ENCODE peak calls at places on chromosome 21, in eight cellular contexts. N is keratinocyte; P is stomach; R is prostate gland; U is tibial artery; O is kidney; Z is gastrocnemius medialis; E is CD8-positive, alpha-beta T cell. C is an unnamed sample.

GRCh38 chr21:36535618-36536241 is 55.8 kb upstream of the CLDN14 start:
- DNase-seq in N (no peak), P (no peak), R (no peak), U (no peak), O (no peak), Z (no peak), E (no peak), C (no peak)

GRCh38 chr21:36035381-36035791 is 24.9 kb downstream of the SETD4 start:
- DNase-seq in N (no peak), P (peak), R (no peak), U (no peak), O (no peak), Z (no peak), E (no peak), C (no peak)

GRCh38 chr21:33433425-33434114 is 30.4 kb downstream of the IFNGR2 start:
- DNase-seq in N (no peak), P (no peak), R (no peak), U (peak), O (no peak), Z (no peak), E (no peak), C (no peak)

GRCh38 chr21:25518491-25518911 is 88.8 kb downstream of the MRPL39 start:
- DNase-seq in N (no peak), P (no peak), R (no peak), U (no peak), O (no peak), Z (no peak), E (no peak), C (no peak)

GRCh38 chr21:17848228-17848627 is 29.1 kb upstream of the C21orf91 start:
- DNase-seq in N (peak), P (no peak), R (no peak), U (peak), O (no peak), Z (peak), E (no peak), C (no peak)

GRCh38 chr21:24076179-24076578 is 1531.1 kb downstream of the MRPL39 start:
- DNase-seq in N (no peak), P (no peak), R (no peak), U (no peak), O (no peak), Z (no peak), E (no peak), C (no peak)

GRCh38 chr21:35257413-35257812 is 208.3 kb upstream of the RUNX1 start:
- DNase-seq in N (no peak), P (peak), R (peak), U (peak), O (peak), Z (peak), E (no peak), C (no peak)

GRCh38 chr21:30138483-30138882 is 28.1 kb downstream of the CLDN17 start:
- DNase-seq in N (no peak), P (no peak), R (no peak), U (no peak), O (no peak), Z (no peak), E (no peak), C (no peak)

GRCh38 chr21:31158789-31159581 is 120.7 kb upstream of the KRTAP19-8 start:
- DNase-seq in N (no peak), P (no peak), R (no peak), U (no peak), O (no peak), Z (no peak), E (no peak), C (no peak)

GRCh38 chr21:46641656-46642055 is 6.2 kb downstream of the PRMT2 start:
- DNase-seq in N (no peak), P (no peak), R (no peak), U (no peak), O (no peak), Z (no peak), E (no peak), C (no peak)

GRCh38 chr21:46637952-46638746 is 2.7 kb downstream of the PRMT2 start:
- DNase-seq in N (no peak), P (no peak), R (no peak), U (no peak), O (no peak), Z (no peak), E (no peak), C (no peak)

GRCh38 chr21:46636181-46636512 is 673 bp downstream of the PRMT2 start:
- DNase-seq in N (no peak), P (no peak), R (no peak), U (no peak), O (no peak), Z (no peak), E (no peak), C (no peak)

GRCh38 chr21:46636550-46637289 is 1.2 kb downstream of the PRMT2 start:
- DNase-seq in N (no peak), P (no peak), R (no peak), U (no peak), O (no peak), Z (no peak), E (no peak), C (no peak)

DNA sequence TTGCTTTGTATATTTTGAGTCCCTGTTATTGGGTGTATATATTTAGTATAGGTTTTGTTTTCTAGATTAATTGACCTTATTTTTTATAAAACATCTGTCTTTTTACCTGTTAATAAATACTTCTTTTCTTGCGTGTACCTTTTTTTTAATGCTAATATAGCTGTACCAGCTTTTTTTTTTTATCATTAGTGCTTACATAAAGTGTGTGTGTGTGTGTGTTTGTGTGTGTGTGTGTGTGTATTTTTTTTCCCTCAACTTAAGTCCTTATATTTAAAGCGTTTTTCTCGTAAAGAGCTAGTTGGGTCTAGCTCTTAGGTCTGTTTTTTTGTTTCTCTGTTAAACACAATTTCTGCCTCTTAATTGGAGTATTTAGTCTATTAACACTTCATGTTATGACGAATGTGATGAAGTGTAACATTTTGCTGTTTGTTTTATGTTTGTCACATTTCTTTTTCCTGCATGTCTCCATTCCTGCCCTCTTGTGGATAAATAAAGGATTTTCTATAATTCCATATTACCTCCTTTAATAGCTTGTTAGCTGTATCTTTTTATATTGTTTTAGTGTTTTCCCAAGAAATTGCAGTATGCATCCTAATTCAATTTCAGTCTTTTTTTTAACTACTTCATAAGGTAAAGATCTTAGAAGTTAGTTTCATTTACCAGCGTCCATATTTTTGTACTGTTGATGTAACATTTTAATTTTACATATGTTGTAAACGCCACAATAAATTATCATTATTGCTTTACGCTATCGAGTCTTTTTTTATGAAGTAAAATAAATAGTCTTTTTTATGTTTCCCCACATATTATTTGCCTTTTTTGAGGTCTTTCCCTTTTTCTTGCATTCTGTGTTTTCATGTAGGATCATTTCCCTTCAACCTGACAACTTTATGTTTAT is 4.3 kb downstream of the PRMT2 start:
- DNase-seq in N (no peak), P (no peak), R (no peak), U (no peak), O (no peak), Z (no peak), E (no peak), C (no peak)
- TF ChIP-seq CTCF in N (no peak), P (no peak), R (no peak), U (peak), O (no peak), Z (no peak), E (peak), C (peak)

DNA sequence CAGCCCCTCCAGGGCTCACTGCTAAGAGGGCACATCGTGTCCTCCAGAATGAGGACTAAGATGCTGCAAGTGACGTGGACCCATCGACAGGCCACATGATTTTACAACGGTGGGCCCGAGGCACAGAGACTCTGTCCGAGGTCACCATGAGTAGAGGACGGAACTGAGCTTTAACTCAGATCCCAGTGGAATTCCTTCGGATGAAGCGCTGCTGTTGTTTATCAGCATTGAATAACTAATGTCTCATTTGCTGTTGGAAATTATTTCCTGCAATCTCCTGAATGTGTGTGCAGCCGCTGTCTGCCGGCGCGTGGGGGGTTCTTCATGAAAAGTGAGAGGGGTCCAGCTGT is 41.8 kb downstream of the RSPH1 start:
- DNase-seq in N (no peak), P (no peak), R (no peak), U (no peak), O (no peak), Z (no peak), E (no peak), C (no peak)
- H3K4me3 ChIP-seq in N (no peak), P (no peak), R (no peak), U (no peak), O (no peak), Z (no peak), E (no peak), C (no peak)

GRCh38 chr21:42237577-42237976 is 18.6 kb downstream of the ABCG1 start:
- DNase-seq in N (no peak), P (no peak), R (no peak), U (no peak), O (no peak), Z (no peak), E (no peak), C (no peak)
- H3K27ac ChIP-seq in N (no peak), P (peak), R (no peak), U (no peak), O (no peak), Z (peak), E (no peak), C (peak)

GRCh38 chr21:15064576-15065380 is at the start of gene NRIP1:
- DNase-seq in N (no peak), P (peak), R (peak), U (peak), O (peak), Z (peak), E (peak), C (peak)

GRCh38 chr21:15062566-15062965 is 2.2 kb downstream of the NRIP1 start:
- DNase-seq in N (no peak), P (no peak), R (no peak), U (no peak), O (no peak), Z (no peak), E (no peak), C (no peak)

GRCh38 chr21:15061747-15062146 is 3.1 kb downstream of the NRIP1 start:
- DNase-seq in N (no peak), P (no peak), R (no peak), U (no peak), O (no peak), Z (no peak), E (no peak), C (no peak)

GRCh38 chr21:15063821-15064575 is 802 bp downstream of the NRIP1 start:
- DNase-seq in N (no peak), P (peak), R (peak), U (peak), O (peak), Z (peak), E (no peak), C (peak)

DNA sequence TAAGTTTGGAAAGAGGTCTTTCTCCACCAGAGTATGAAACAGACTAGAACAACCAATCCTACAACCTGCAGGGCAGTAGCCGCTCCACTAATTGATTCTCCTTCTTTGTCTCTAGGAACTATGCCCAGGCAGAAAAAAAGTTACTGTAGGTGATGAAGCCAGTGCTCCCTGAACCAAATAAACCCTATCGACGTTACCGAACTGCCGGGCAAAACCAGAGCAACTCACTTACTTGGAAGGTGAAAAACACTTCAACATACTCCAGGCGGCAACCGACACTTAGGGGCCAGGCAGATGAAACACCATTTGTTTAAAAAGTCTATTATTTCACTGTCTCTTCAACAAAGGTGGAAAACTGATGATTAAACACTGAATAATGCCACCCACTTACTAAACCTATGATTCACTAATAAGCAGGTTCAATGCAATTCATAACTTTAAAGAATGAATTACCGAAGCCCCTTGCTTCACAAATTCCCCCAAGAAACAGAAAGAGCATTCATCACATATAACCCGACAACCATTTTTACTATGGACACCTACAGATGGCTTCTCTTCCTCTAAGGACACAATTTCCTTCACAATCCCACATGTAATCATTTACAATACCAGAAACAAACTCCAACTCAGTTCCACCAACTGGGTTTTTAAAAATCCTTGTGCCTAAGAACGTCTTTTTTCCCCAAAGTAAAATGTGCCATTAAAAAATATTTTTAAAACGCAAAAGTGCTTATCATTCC is 1.5 kb downstream of the NRIP1 start:
- DNase-seq in N (peak), P (no peak), R (no peak), U (no peak), O (no peak), Z (no peak), E (no peak), C (no peak)
- TF ChIP-seq CTCF in N (peak), P (no peak), R (no peak), U (no peak), O (no peak), Z (no peak), E (no peak), C (no peak)

GRCh38 chr21:38989097-38989744 is 183.5 kb downstream of the ETS2 start:
- DNase-seq in N (no peak), P (no peak), R (no peak), U (no peak), O (no peak), Z (no peak), E (no peak), C (no peak)

GRCh38 chr21:38992737-38993136 is 187.0 kb downstream of the ETS2 start:
- DNase-seq in N (no peak), P (no peak), R (no peak), U (no peak), O (peak), Z (no peak), E (no peak), C (no peak)

GRCh38 chr21:38989745-38990423 is 184.2 kb downstream of the ETS2 start:
- DNase-seq in N (peak), P (peak), R (peak), U (no peak), O (peak), Z (peak), E (no peak), C (no peak)

GRCh38 chr21:38988211-38989096 is 182.7 kb downstream of the ETS2 start:
- DNase-seq in N (no peak), P (no peak), R (peak), U (no peak), O (no peak), Z (no peak), E (no peak), C (no peak)

DNA sequence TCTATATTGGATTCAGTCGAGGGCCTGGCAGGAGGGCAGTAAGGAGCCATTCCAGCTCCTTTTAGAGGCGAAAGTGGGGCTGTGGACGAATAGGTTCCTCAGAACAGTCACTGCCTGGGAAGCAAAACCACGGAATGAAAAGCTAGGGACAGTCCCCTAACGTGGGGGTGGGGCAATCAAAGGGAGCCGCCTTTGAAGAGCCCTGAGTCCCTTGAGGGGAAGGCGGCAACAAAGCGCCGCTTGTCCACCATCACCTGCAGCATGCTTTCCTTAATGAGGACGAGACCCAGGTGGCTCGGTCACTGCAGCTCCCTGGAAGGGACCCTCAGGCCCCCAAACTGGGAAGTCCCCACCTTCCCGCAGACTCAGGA is 184.7 kb downstream of the ETS2 start:
- DNase-seq in N (no peak), P (peak), R (no peak), U (no peak), O (peak), Z (no peak), E (no peak), C (no peak)
- H3K4me3 ChIP-seq in N (no peak), P (no peak), R (no peak), U (no peak), O (no peak), Z (no peak), E (no peak), C (no peak)

GRCh38 chr21:46489800-46490199 is 31.1 kb downstream of the DIP2A start:
- DNase-seq in N (no peak), P (no peak), R (no peak), U (no peak), O (no peak), Z (no peak), E (no peak), C (no peak)
- H3K27ac ChIP-seq in N (no peak), P (no peak), R (no peak), U (no peak), O (no peak), Z (no peak), E (no peak), C (no peak)